ENCODE peak calls at places on chromosomes 11 and 22, in seven cellular contexts. L, M, R, Y, F, P and B are unnamed samples.

GRCh38 chr11:45560153-45560934 is 105.1 kb downstream of the CHST1 start:
- DNase-seq in P (no peak), L (no peak), R (no peak), M (no peak), F (no peak), Y (peak; percentile 71), B (no peak)

GRCh38 chr11:14411818-14412217 is 52.8 kb upstream of the RRAS2 start:
- DNase-seq in L (peak; percentile 20), F (peak; percentile 62), P (peak; percentile 32), Y (no peak), R (peak; percentile 94), M (no peak), B (no peak)

GRCh38 chr11:67437082-67437821 is at the start of gene PTPRCAP:
- DNase-seq in Y (no peak), R (no peak), L (no peak), M (peak; percentile 93), F (peak; percentile 94), P (no peak), B (no peak)

GRCh38 chr11:37394236-37394870 is 796.3 kb upstream of the RAG2 start:
- DNase-seq in Y (no peak), R (no peak), L (no peak), F (no peak), M (peak; percentile 56), P (no peak), B (no peak)

GRCh38 chr11:111540114-111540920 is at the start of gene LAYN:
- DNase-seq in L (peak; percentile 22), R (peak; percentile 88), F (no peak), M (no peak), P (peak; percentile 82), Y (peak; percentile 86), B (no peak)

GRCh38 chr11:68773521-68774187 is 22.3 kb upstream of the TESMIN start:
- DNase-seq in M (no peak), P (no peak), F (no peak), L (no peak), R (no peak), Y (no peak), B (no peak)

GRCh38 chr11:12677131-12677530 is 2.9 kb downstream of the TEAD1 start:
- DNase-seq in R (peak; percentile 70), F (no peak), P (peak; percentile 53), M (no peak), Y (peak; percentile 57), L (no peak), B (no peak)

GRCh38 chr11:20060647-20061205 is 99.5 kb downstream of the DBX1 start:
- DNase-seq in L (no peak), P (no peak), F (no peak), M (no peak), Y (no peak), R (no peak), B (no peak)

GRCh38 chr11:130765951-130766649 is 150.2 kb downstream of the SNX19 start:
- DNase-seq in L (no peak), R (peak; percentile 79), Y (no peak), F (no peak), P (peak; percentile 13), M (no peak), B (peak; percentile 86)

DNA sequence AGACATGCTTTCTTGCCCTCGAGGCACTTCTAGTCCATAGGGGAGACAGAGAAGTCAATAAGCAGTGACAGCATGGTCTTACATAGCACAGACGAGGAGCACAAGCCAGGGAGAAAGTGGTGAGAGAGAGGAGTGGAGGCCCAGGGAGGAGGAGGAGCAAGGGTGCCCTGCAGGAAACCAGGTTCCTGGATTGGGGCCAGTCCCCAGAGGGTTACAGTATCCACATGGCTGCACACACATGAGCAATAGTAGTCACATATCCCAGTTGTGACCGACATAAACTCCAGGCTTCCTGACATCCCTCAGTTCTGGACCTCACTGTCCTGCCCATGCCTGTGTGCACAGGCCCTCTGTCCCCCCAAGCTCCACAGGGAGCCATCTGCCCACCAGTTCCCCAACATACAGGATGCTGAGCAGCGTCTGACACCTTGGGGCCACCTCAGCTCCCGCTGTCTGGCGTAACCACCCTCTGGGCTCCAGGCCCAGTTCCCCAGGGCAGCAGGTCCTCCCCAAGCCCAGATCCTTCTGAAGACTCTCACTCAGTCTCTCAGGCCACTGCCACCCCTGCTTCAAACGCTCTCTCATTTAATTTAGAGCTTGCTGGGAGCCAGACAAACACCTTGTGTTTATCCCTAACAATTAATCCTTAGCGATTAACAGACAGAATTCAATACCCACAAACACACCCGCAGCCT is 53.7 kb downstream of the DSCAML1 start:
- DNase-seq in R (no peak), P (no peak), F (peak; percentile 18), L (no peak), Y (peak; percentile 62), M (no peak), B (no peak)
- H3K9ac ChIP-seq in R (no peak overlapping the region), P (no peak overlapping the region), F (no peak overlapping the region), L (no peak overlapping the region), Y (no peak overlapping the region), M (no peak overlapping the region), B (no peak overlapping the region)

DNA sequence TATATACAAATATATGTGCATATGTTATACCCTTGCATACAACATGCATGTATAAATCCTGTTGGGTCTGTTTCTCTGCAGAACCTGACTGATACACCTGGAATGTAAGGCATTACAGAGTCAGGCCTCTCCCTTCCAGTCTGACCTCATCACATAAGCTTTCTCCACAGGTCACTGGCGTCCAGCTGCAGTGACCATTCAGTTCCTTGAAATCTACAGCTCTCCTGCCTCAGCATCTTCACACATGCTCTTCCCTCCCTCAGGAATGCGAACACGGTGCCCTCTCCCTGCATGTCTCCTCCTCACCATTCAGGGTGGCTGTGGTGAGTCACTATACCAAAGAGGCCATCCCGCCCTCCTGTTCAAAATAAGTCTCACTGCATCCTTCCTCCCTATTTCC is 657.8 kb upstream of the B3GAT1 start:
- DNase-seq in L (no peak), F (no peak), Y (no peak), M (no peak), P (no peak), R (no peak), B (no peak)
- H3K9ac ChIP-seq in L (no peak overlapping the region), F (no peak overlapping the region), Y (no peak overlapping the region), M (no peak overlapping the region), P (no peak overlapping the region), R (no peak overlapping the region), B (no peak overlapping the region)

DNA sequence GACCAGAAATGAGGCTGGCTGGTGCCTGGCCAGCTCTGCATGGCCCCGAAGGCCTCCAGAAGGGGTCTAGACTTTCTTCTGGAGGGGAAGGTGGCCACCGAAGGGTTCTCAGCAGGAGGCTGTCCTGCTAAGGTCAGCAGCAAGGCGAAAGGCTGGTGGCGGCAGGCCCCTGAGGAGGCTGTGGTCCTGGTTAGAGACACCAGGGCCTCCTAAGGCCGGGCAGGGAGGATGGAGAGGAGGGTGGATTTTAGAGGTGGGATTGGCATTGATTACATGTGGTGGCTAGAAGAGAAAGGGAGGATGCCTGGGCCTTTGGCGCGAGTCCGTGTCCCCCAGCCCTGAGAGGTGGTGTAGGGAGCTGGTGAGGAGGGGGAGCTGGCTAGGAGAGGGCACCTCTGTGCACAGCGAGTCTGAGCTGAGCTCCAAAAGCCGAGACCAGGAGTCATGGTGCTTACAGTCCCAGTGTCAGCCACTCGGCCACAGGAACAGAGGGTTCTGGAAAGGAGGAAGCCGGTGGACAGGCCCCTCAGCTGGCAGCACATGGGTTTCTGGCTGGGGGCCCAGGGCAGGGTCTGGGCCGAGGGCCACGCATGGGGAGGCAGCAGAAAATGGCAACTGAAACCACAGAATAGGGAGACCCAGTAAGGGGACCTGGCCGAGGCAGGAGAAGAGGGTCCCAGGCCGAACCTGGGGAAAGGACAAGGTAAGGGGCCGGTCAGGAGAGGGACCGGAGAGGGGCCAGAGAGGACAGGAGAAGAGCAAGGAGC is 2.5 kb downstream of the FERMT3 start:
- DNase-seq in F (no peak), M (no peak), R (no peak), P (no peak), L (no peak), Y (peak; percentile 39), B (no peak)
- H3K9ac ChIP-seq in F (no peak overlapping the region), M (peak overlapping the region; percentile 91), R (no peak overlapping the region), P (no peak overlapping the region), L (no peak overlapping the region), Y (no peak overlapping the region), B (no peak overlapping the region)

GRCh38 chr11:100790073-100790472 is 103.0 kb downstream of the ARHGAP42 start:
- DNase-seq in Y (no peak), F (no peak), L (no peak), M (no peak), R (no peak), P (no peak), B (no peak)
- H3K9ac ChIP-seq in Y (no peak overlapping the region), F (no peak overlapping the region), L (no peak overlapping the region), M (no peak overlapping the region), R (no peak overlapping the region), P (no peak overlapping the region), B (no peak overlapping the region)

DNA sequence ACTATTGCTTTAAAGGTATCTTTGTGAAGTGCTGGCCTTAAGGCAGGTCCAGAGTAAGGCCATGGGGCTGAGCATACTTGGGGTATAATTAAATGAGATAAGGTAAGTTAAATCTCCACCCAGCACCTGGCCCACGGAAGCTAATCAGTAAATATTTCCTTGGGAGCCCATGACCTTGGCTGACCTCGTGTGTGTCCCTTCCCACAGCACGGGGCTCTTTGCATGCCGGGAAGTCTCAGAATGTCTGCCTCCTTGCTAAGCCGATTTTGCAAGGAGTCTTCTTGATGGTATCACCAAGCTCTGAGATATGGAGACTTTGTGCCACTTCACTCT is 46.5 kb downstream of the ADM start:
- DNase-seq in F (no peak), R (no peak), P (no peak), M (no peak), Y (no peak), L (no peak), B (no peak)
- H3K9ac ChIP-seq in F (no peak overlapping the region), R (peak overlapping the region; percentile 77), P (peak overlapping the region; percentile 16), M (no peak overlapping the region), Y (no peak overlapping the region), L (no peak overlapping the region), B (no peak overlapping the region)

GRCh38 chr22:19808873-19809478 is 45.7 kb downstream of the GNB1L start:
- DNase-seq in L (no peak), F (no peak), P (no peak), Y (no peak), R (no peak), M (no peak), B (no peak)

GRCh38 chr22:19805821-19806212 is 45.2 kb downstream of the TBX1 start:
- DNase-seq in Y (peak; percentile 21), L (no peak), P (no peak), M (no peak), R (no peak), F (no peak), B (no peak)

GRCh38 chr22:19806213-19807160 is 45.9 kb downstream of the TBX1 start:
- DNase-seq in M (no peak), P (no peak), F (no peak), L (peak; percentile 92), R (no peak), Y (peak; percentile 30), B (no peak)

GRCh38 chr22:19807914-19808872 is 46.5 kb downstream of the GNB1L start:
- DNase-seq in M (no peak), F (no peak), L (no peak), P (no peak), R (no peak), Y (no peak), B (no peak)

GRCh38 chr22:19807161-19807913 is 46.8 kb downstream of the TBX1 start:
- DNase-seq in M (no peak), F (no peak), R (no peak), Y (peak; percentile 30), P (no peak), L (no peak), B (no peak)
- H3K9ac ChIP-seq in M (no peak overlapping the region), F (no peak overlapping the region), R (no peak overlapping the region), Y (no peak overlapping the region), P (no peak overlapping the region), L (no peak overlapping the region), B (no peak overlapping the region)